ENCODE peak calls at places on chromosome 1, in four cellular contexts. One of them, this sample, is unnamed.

GRCh38 chr1:175250027-175250426 is 57.5 kb upstream of the KIAA0040 start:
- DNase-seq in K562: no peak
- DNase-seq in GM12878: no peak
- DNase-seq in IMR-90: no peak
- DNase-seq in this sample: no peak

GRCh38 chr1:7509593-7509992 is 261.5 kb upstream of the VAMP3 start:
- DNase-seq in IMR-90: no peak
- DNase-seq in GM12878: no peak
- DNase-seq in K562: no peak
- DNase-seq in this sample: no peak

GRCh38 chr1:12052008-12052573 is 11.0 kb upstream of the TNFRSF8 start:
- DNase-seq in K562: peak; percentile 92
- DNase-seq in GM12878: peak; percentile 96
- DNase-seq in IMR-90: peak; percentile 83
- DNase-seq in this sample: peak; percentile 50

GRCh38 chr1:22471078-22471477 is 19.4 kb downstream of the ZBTB40 start:
- DNase-seq in IMR-90: peak; percentile 54
- DNase-seq in K562: peak; percentile 27
- DNase-seq in GM12878: no peak
- DNase-seq in this sample: no peak

GRCh38 chr1:110605901-110606783 is at the start of gene KCNA2:
- DNase-seq in K562: no peak
- DNase-seq in GM12878: no peak
- DNase-seq in IMR-90: no peak
- DNase-seq in this sample: no peak

GRCh38 chr1:193270996-193271395 is 84.6 kb upstream of the B3GALT2 start:
- DNase-seq in GM12878: peak; percentile 35
- DNase-seq in IMR-90: peak; percentile 92
- DNase-seq in K562: no peak
- DNase-seq in this sample: no peak

GRCh38 chr1:59156526-59157196 is 140.2 kb upstream of the FGGY start:
- DNase-seq in K562: no peak
- DNase-seq in IMR-90: no peak
- DNase-seq in GM12878: no peak
- DNase-seq in this sample: peak; percentile 26

GRCh38 chr1:222880586-222880985 is 65.7 kb downstream of the DISP1 start:
- DNase-seq in IMR-90: peak; percentile 84
- DNase-seq in GM12878: no peak
- DNase-seq in K562: no peak
- DNase-seq in this sample: peak; percentile 23

GRCh38 chr1:157626099-157626498 is 28.2 kb upstream of the FCRL4 start:
- DNase-seq in GM12878: peak; percentile 12
- DNase-seq in IMR-90: no peak
- DNase-seq in K562: peak; percentile 34
- DNase-seq in this sample: peak; percentile 31

GRCh38 chr1:16026723-16027484 is 5.1 kb downstream of the CLCNKA start:
- DNase-seq in IMR-90: no peak
- DNase-seq in GM12878: no peak
- DNase-seq in K562: peak; percentile 88
- DNase-seq in this sample: no peak

GRCh38 chr1:162561616-162562451 is at the start of gene UAP1:
- DNase-seq in IMR-90: no peak
- DNase-seq in K562: no peak
- DNase-seq in GM12878: no peak
- DNase-seq in this sample: peak; percentile 11

GRCh38 chr1:31583995-31584868 is 7.9 kb downstream of the TINAGL1 start:
- DNase-seq in IMR-90: peak; percentile 53
- DNase-seq in K562: peak; percentile 11
- DNase-seq in GM12878: no peak
- DNase-seq in this sample: no peak

GRCh38 chr1:55213029-55213884 is 1.9 kb downstream of the USP24 start:
- DNase-seq in GM12878: no peak
- DNase-seq in K562: peak; percentile 51
- DNase-seq in IMR-90: no peak
- DNase-seq in this sample: no peak

GRCh38 chr1:210231846-210232523 is 611 bp upstream of the SERTAD4 start:
- DNase-seq in K562: no peak
- DNase-seq in GM12878: no peak
- DNase-seq in IMR-90: no peak
- DNase-seq in this sample: no peak

GRCh38 chr1:53949651-53950050 is 3.5 kb downstream of the LRRC42 start:
- DNase-seq in K562: no peak
- DNase-seq in IMR-90: no peak
- DNase-seq in GM12878: no peak
- DNase-seq in this sample: no peak

GRCh38 chr1:208433086-208433485 is 188.9 kb upstream of the PLXNA2 start:
- DNase-seq in IMR-90: no peak
- DNase-seq in K562: no peak
- DNase-seq in GM12878: no peak
- DNase-seq in this sample: no peak

GRCh38 chr1:117231748-117232373 is 21.1 kb upstream of the VTCN1 start:
- DNase-seq in GM12878: no peak
- DNase-seq in K562: no peak
- DNase-seq in IMR-90: no peak
- DNase-seq in this sample: no peak

GRCh38 chr1:16224472-16224871 is 12.0 kb upstream of the ARHGEF19 start:
- DNase-seq in IMR-90: no peak
- DNase-seq in K562: no peak
- DNase-seq in GM12878: no peak
- DNase-seq in this sample: no peak

GRCh38 chr1:14415396-14415795 is 183.1 kb upstream of the KAZN start:
- DNase-seq in K562: peak; percentile 54
- DNase-seq in GM12878: no peak
- DNase-seq in IMR-90: no peak
- DNase-seq in this sample: no peak

GRCh38 chr1:8422439-8423133 is 104.7 kb downstream of the SLC45A1 start:
- DNase-seq in IMR-90: peak; percentile 30
- DNase-seq in K562: peak; percentile 57
- DNase-seq in GM12878: no peak
- DNase-seq in this sample: no peak

GRCh38 chr1:115807723-115808122 is 33.2 kb downstream of the NHLH2 start:
- DNase-seq in GM12878: peak; percentile 13
- DNase-seq in K562: peak; percentile 65
- DNase-seq in IMR-90: peak; percentile 66
- DNase-seq in this sample: peak; percentile 67

DNA sequence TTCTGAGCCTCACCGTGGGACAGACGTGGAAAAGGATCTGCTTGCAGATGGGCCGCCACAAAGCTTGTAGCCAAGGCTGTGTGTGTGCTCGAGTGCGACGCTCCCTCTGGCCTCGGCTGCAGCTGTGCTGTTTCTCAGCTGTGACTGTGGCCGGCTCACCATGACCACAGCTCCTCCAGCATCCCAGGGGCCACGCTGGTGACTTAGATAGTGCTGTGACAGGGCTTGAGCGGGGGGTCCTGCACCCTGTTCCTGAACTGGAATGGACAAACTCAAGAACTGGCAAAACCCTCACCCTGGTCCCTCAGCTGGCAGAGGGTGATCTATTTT is 17.4 kb upstream of the ACTRT2 start:
- DNase-seq in IMR-90: no peak
- DNase-seq in K562: no peak
- DNase-seq in GM12878: no peak
- DNase-seq in this sample: no peak
- TF ChIP-seq RCOR1 in IMR-90: no peak
- TF ChIP-seq RCOR1 in K562: no peak
- TF ChIP-seq RCOR1 in GM12878: no peak
- TF ChIP-seq RCOR1 in this sample: no peak

DNA sequence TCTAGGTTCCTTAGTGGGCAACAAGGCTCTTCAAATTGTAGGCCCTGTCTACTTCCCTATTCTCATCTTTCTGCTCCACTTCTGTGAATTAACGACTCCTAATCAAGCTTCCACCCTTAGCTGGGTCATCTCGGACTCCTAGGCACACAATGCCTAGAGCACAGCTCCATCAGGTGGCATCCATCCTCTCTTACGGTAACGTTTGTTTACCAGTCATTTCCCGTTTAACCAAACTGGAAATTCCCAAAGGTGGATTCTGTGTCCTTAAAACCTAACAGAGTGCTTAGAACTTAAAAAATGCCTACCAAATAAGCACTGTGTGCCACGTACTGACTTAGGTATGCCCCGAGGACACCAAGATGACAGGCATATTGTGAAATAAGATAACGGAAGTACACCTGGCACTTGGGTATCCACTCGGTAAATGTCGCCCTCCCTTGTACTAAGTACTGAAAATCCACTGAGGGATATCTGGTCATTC is 1.5 kb downstream of the PARP1 start:
- DNase-seq in GM12878: no peak
- DNase-seq in K562: no peak
- DNase-seq in IMR-90: peak; percentile 41
- DNase-seq in this sample: peak; percentile 28
- TF ChIP-seq RCOR1 in GM12878: no peak
- TF ChIP-seq RCOR1 in K562: no peak
- TF ChIP-seq RCOR1 in IMR-90: no peak
- TF ChIP-seq RCOR1 in this sample: no peak

GRCh38 chr1:231121533-231121932 is 40.3 kb upstream of the TRIM67 start:
- DNase-seq in IMR-90: no peak
- DNase-seq in K562: no peak
- DNase-seq in GM12878: no peak
- DNase-seq in this sample: no peak

GRCh38 chr1:231118704-231119453 is 43.0 kb upstream of the TRIM67 start:
- DNase-seq in GM12878: no peak
- DNase-seq in IMR-90: no peak
- DNase-seq in K562: no peak
- DNase-seq in this sample: no peak

GRCh38 chr1:231122143-231122542 is 39.7 kb upstream of the TRIM67 start:
- DNase-seq in IMR-90: no peak
- DNase-seq in K562: no peak
- DNase-seq in GM12878: no peak
- DNase-seq in this sample: no peak

GRCh38 chr1:231116741-231117140 is 45.1 kb upstream of the TRIM67 start:
- DNase-seq in GM12878: no peak
- DNase-seq in IMR-90: no peak
- DNase-seq in K562: no peak
- DNase-seq in this sample: no peak
- TF ChIP-seq RCOR1 in GM12878: no peak
- TF ChIP-seq RCOR1 in IMR-90: no peak
- TF ChIP-seq RCOR1 in K562: no peak
- TF ChIP-seq RCOR1 in this sample: no peak

GRCh38 chr1:67566803-67567202 is 118.2 kb upstream of the GADD45A start:
- DNase-seq in GM12878: no peak
- DNase-seq in K562: no peak
- DNase-seq in IMR-90: peak; percentile 60
- DNase-seq in this sample: no peak
- TF ChIP-seq RCOR1 in GM12878: no peak
- TF ChIP-seq RCOR1 in K562: no peak
- TF ChIP-seq RCOR1 in IMR-90: no peak
- TF ChIP-seq RCOR1 in this sample: no peak

DNA sequence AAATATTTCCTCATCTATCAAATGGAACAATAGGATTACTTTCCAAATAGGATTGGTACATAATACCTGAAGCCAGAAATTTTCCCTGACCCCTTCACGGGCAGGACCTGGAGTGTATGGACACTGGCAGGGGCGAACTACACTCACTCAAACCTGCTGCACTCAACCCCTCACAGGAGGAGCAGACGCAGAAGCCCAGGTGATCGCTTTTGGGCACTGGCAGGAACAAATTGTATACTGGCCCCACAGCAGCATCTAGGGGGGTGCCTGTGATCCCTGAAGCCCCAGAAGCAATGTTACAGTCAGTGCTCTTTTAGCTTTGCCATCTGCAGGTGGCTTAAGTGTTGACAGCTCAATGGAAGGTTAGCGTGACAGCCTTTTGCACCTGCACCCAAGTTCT is 199.1 kb upstream of the NEGR1 start:
- DNase-seq in IMR-90: no peak
- DNase-seq in K562: no peak
- DNase-seq in GM12878: no peak
- DNase-seq in this sample: no peak
- TF ChIP-seq RCOR1 in IMR-90: no peak
- TF ChIP-seq RCOR1 in K562: no peak
- TF ChIP-seq RCOR1 in GM12878: no peak
- TF ChIP-seq RCOR1 in this sample: no peak

GRCh38 chr1:77797991-77798390 is 18.5 kb downstream of the MIGA1 start:
- DNase-seq in K562: no peak
- DNase-seq in IMR-90: peak; percentile 52
- DNase-seq in GM12878: no peak
- DNase-seq in this sample: no peak
- TF ChIP-seq RCOR1 in K562: no peak
- TF ChIP-seq RCOR1 in IMR-90: no peak
- TF ChIP-seq RCOR1 in GM12878: no peak
- TF ChIP-seq RCOR1 in this sample: no peak

DNA sequence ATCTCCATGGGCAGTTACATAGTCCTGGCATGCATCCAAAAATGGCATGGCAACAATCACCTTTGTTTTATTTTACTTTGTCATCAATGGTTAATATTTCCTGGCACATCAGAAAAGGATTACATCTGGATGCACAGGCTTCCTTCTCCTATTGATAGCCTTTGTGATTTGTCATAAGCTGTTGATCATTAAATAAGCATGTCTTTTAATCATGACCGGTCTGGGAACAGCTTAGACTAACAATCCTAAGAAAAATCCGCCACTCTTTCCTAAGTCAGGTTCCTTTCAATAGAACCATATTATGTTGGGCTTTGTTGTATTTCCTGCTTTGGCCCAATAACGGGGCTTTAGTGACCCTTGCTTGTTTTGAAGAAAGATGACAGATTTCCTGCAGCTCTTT is 330.6 kb downstream of the DUSP10 start:
- DNase-seq in IMR-90: no peak
- DNase-seq in K562: no peak
- DNase-seq in GM12878: no peak
- DNase-seq in this sample: no peak
- TF ChIP-seq RCOR1 in IMR-90: no peak
- TF ChIP-seq RCOR1 in K562: no peak
- TF ChIP-seq RCOR1 in GM12878: no peak
- TF ChIP-seq RCOR1 in this sample: no peak

GRCh38 chr1:171954386-171954785 is 113.1 kb downstream of the DNM3 start:
- DNase-seq in GM12878: no peak
- DNase-seq in IMR-90: no peak
- DNase-seq in K562: no peak
- DNase-seq in this sample: no peak
- TF ChIP-seq RCOR1 in GM12878: no peak
- TF ChIP-seq RCOR1 in IMR-90: no peak
- TF ChIP-seq RCOR1 in K562: no peak
- TF ChIP-seq RCOR1 in this sample: no peak

This sample was measured in A549.